ENCODE peak calls at places on chromosomes 5 and 9, in seven cellular contexts. One of them, this sample, is unnamed.

GRCh38 chr5:71974622-71975021 is 132.7 kb upstream of the MAP1B start:
- DNase-seq in K562: no peak
- DNase-seq in stomach: no peak
- DNase-seq in endothelial cell of umbilical vein: no peak
- DNase-seq in HCT116: no peak
- DNase-seq in transverse colon: no peak
- DNase-seq in sigmoid colon: no peak
- DNase-seq in this sample: no peak

GRCh38 chr5:72557576-72558336 is 50.5 kb upstream of the ZNF366 start:
- DNase-seq in K562: no peak
- DNase-seq in stomach: no peak
- DNase-seq in endothelial cell of umbilical vein: peak; percentile 77
- DNase-seq in HCT116: no peak
- DNase-seq in transverse colon: no peak
- DNase-seq in sigmoid colon: no peak
- DNase-seq in this sample: no peak

GRCh38 chr5:78006449-78006848 is 230.3 kb upstream of the TBCA start:
- DNase-seq in K562: no peak
- DNase-seq in stomach: no peak
- DNase-seq in endothelial cell of umbilical vein: no peak
- DNase-seq in HCT116: no peak
- DNase-seq in transverse colon: no peak
- DNase-seq in sigmoid colon: no peak
- DNase-seq in this sample: no peak

GRCh38 chr9:87740198-87740597 is 14.3 kb downstream of the CTSL start:
- DNase-seq in K562: no peak
- DNase-seq in stomach: no peak
- DNase-seq in endothelial cell of umbilical vein: no peak
- DNase-seq in HCT116: no peak
- DNase-seq in transverse colon: no peak
- DNase-seq in sigmoid colon: no peak
- DNase-seq in this sample: no peak

GRCh38 chr9:126569036-126569435 is 44.7 kb upstream of the LMX1B start:
- DNase-seq in K562: no peak
- DNase-seq in stomach: no peak
- DNase-seq in endothelial cell of umbilical vein: peak; percentile 66
- DNase-seq in HCT116: no peak
- DNase-seq in transverse colon: no peak
- DNase-seq in sigmoid colon: no peak
- DNase-seq in this sample: no peak

GRCh38 chr9:136587944-136588662 is 42.3 kb upstream of the NOTCH1 start:
- DNase-seq in K562: peak; percentile 75
- DNase-seq in stomach: no peak
- DNase-seq in endothelial cell of umbilical vein: peak; percentile 15
- DNase-seq in HCT116: no peak
- DNase-seq in transverse colon: no peak
- DNase-seq in sigmoid colon: no peak
- DNase-seq in this sample: no peak

GRCh38 chr9:113632776-113633590 is 169.5 kb downstream of the RGS3 start:
- DNase-seq in K562: no peak
- DNase-seq in stomach: no peak
- DNase-seq in endothelial cell of umbilical vein: no peak
- DNase-seq in HCT116: no peak
- DNase-seq in transverse colon: no peak
- DNase-seq in sigmoid colon: peak; percentile 36
- DNase-seq in this sample: peak; percentile 67

GRCh38 chr9:115063058-115063850 is 54.7 kb downstream of the TNC start:
- DNase-seq in K562: no peak
- DNase-seq in stomach: no peak
- DNase-seq in endothelial cell of umbilical vein: no peak
- DNase-seq in HCT116: no peak
- DNase-seq in transverse colon: no peak
- DNase-seq in sigmoid colon: no peak
- DNase-seq in this sample: no peak

GRCh38 chr5:148828461-148829247 is 2.2 kb downstream of the ADRB2 start:
- DNase-seq in K562: no peak
- DNase-seq in stomach: no peak
- DNase-seq in endothelial cell of umbilical vein: no peak
- DNase-seq in HCT116: no peak
- DNase-seq in transverse colon: no peak
- DNase-seq in sigmoid colon: no peak
- DNase-seq in this sample: no peak

GRCh38 chr5:148827723-148828122 is 1.3 kb downstream of the ADRB2 start:
- DNase-seq in K562: no peak
- DNase-seq in stomach: no peak
- DNase-seq in endothelial cell of umbilical vein: no peak
- DNase-seq in HCT116: no peak
- DNase-seq in transverse colon: no peak
- DNase-seq in sigmoid colon: no peak
- DNase-seq in this sample: no peak

GRCh38 chr5:148829248-148829594 is 2.8 kb downstream of the ADRB2 start:
- DNase-seq in K562: no peak
- DNase-seq in stomach: no peak
- DNase-seq in endothelial cell of umbilical vein: no peak
- DNase-seq in HCT116: no peak
- DNase-seq in transverse colon: no peak
- DNase-seq in sigmoid colon: no peak
- DNase-seq in this sample: no peak

GRCh38 chr5:148829734-148830133 is 3.3 kb downstream of the ADRB2 start:
- DNase-seq in K562: no peak
- DNase-seq in stomach: no peak
- DNase-seq in endothelial cell of umbilical vein: no peak
- DNase-seq in HCT116: no peak
- DNase-seq in transverse colon: no peak
- DNase-seq in sigmoid colon: no peak
- DNase-seq in this sample: no peak

DNA sequence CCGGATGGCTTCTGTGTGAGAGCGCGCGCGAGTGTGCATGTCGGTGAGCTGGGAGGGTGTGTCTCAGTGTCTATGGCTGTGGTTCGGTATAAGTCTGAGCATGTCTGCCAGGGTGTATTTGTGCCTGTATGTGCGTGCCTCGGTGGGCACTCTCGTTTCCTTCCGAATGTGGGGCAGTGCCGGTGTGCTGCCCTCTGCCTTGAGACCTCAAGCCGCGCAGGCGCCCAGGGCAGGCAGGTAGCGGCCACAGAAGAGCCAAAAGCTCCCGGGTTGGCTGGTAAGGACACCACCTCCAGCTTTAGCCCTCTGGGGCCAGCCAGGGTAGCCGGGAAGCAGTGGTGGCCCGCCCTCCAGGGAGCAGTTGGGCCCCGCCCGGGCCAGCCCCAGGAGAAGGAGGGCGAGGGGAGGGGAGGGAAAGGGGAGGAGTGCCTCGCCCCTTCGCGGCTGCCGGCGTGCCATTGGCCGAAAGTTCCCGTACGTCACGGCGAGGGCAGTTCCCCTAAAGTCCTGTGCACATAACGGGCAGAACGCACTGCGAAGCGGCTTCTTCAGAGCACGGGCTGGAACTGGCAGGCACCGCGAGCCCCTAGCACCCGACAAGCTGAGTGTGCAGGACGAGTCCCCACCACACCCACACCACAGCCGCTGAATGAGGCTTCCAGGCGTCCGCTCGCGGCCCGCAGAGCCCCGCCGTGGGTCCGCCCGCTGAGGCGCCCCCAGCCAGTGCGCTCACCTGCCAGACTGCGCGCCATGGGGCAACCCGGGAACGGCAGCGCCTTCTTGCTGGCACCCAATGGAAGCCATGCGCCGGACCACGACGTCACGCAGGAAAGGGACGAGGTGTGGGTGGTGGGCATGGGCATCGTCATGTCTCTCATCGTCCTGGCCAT is at the start of gene ADRB2:
- DNase-seq in K562: peak; percentile 94
- DNase-seq in stomach: peak; percentile 95
- DNase-seq in endothelial cell of umbilical vein: peak; percentile 94
- DNase-seq in HCT116: peak; percentile 74
- DNase-seq in transverse colon: peak; percentile 96
- DNase-seq in sigmoid colon: peak; percentile 97
- DNase-seq in this sample: peak; percentile 97
- TF ChIP-seq POLR2AphosphoS5 in K562: no peak
- TF ChIP-seq POLR2AphosphoS5 in stomach: peak; percentile 98
- TF ChIP-seq POLR2AphosphoS5 in endothelial cell of umbilical vein: peak; percentile 93
- TF ChIP-seq POLR2AphosphoS5 in HCT116: no peak
- TF ChIP-seq POLR2AphosphoS5 in transverse colon: peak; percentile 96
- TF ChIP-seq POLR2AphosphoS5 in sigmoid colon: peak; percentile 95
- TF ChIP-seq POLR2AphosphoS5 in this sample: peak; percentile 42

GRCh38 chr5:69454460-69455249 is 37.9 kb upstream of the OCLN start:
- DNase-seq in K562: no peak
- DNase-seq in stomach: peak; percentile 23
- DNase-seq in endothelial cell of umbilical vein: no peak
- DNase-seq in HCT116: no peak
- DNase-seq in transverse colon: peak; percentile 38
- DNase-seq in sigmoid colon: no peak
- DNase-seq in this sample: no peak
- TF ChIP-seq POLR2A in K562: no peak
- TF ChIP-seq POLR2A in stomach: no peak
- TF ChIP-seq POLR2A in endothelial cell of umbilical vein: no peak
- TF ChIP-seq POLR2A in HCT116: no peak
- TF ChIP-seq POLR2A in transverse colon: peak; percentile 54
- TF ChIP-seq POLR2A in sigmoid colon: no peak
- TF ChIP-seq POLR2A in this sample: no peak

GRCh38 chr9:98256632-98257218 is 1.3 kb upstream of the TBC1D2 start:
- DNase-seq in K562: peak; percentile 52
- DNase-seq in stomach: no peak
- DNase-seq in endothelial cell of umbilical vein: no peak
- DNase-seq in HCT116: no peak
- DNase-seq in transverse colon: no peak
- DNase-seq in sigmoid colon: no peak
- DNase-seq in this sample: no peak

GRCh38 chr9:98253563-98253962 is 1.9 kb downstream of the TBC1D2 start:
- DNase-seq in K562: no peak
- DNase-seq in stomach: no peak
- DNase-seq in endothelial cell of umbilical vein: no peak
- DNase-seq in HCT116: no peak
- DNase-seq in transverse colon: no peak
- DNase-seq in sigmoid colon: no peak
- DNase-seq in this sample: no peak

GRCh38 chr9:98254236-98255063 is 999 bp downstream of the TBC1D2 start:
- DNase-seq in K562: no peak
- DNase-seq in stomach: no peak
- DNase-seq in endothelial cell of umbilical vein: no peak
- DNase-seq in HCT116: no peak
- DNase-seq in transverse colon: no peak
- DNase-seq in sigmoid colon: no peak
- DNase-seq in this sample: no peak

GRCh38 chr9:98255064-98255577 is 328 bp downstream of the TBC1D2 start:
- DNase-seq in K562: no peak
- DNase-seq in stomach: peak; percentile 46
- DNase-seq in endothelial cell of umbilical vein: no peak
- DNase-seq in HCT116: no peak
- DNase-seq in transverse colon: peak; percentile 45
- DNase-seq in sigmoid colon: peak; percentile 67
- DNase-seq in this sample: peak; percentile 67

DNA sequence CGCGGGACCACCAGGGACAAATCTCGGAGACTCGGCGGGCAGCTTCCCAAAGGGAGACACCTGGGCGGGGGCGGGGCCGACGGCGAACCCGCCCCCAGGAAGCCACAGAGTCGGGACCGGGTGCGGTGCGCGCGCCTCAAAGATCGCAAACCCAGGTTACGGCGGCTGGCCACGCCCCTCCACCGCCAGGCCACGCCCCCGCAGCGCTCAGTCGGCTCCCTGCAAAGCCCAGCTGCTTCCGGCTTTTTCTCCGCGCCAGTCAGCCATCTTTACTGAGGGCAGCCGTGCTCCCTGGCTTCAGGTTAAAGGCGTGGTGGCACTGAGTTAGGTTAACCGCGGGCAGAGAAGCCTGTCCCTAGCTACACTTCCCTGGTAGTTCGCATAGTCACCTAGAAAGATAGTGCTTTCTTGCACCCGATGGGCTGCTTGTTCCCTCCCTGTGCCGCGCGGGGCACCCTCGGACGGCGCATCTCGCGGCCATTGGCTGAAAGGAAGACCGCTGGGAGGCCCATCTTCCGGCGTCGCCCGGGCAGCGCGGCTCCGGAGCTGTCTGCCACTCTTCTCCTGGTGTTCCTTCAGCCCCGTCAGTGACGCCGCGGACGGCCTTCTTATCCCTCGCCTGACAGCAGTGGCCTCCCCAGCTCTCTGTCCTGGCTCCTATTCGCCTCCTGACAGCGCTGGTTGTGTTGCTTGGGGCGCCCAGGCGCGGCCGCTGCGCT is at the start of gene TBC1D2:
- DNase-seq in K562: peak; percentile 97
- DNase-seq in stomach: peak; percentile 99
- DNase-seq in endothelial cell of umbilical vein: peak; percentile 94
- DNase-seq in HCT116: peak; percentile 89
- DNase-seq in transverse colon: peak; percentile 99
- DNase-seq in sigmoid colon: peak; percentile 97
- DNase-seq in this sample: peak; percentile 97
- TF ChIP-seq CTCF in K562: no peak
- TF ChIP-seq CTCF in stomach: no peak
- TF ChIP-seq CTCF in endothelial cell of umbilical vein: no peak
- TF ChIP-seq CTCF in HCT116: no peak
- TF ChIP-seq CTCF in transverse colon: peak; percentile 10
- TF ChIP-seq CTCF in sigmoid colon: no peak
- TF ChIP-seq CTCF in this sample: no peak

DNA sequence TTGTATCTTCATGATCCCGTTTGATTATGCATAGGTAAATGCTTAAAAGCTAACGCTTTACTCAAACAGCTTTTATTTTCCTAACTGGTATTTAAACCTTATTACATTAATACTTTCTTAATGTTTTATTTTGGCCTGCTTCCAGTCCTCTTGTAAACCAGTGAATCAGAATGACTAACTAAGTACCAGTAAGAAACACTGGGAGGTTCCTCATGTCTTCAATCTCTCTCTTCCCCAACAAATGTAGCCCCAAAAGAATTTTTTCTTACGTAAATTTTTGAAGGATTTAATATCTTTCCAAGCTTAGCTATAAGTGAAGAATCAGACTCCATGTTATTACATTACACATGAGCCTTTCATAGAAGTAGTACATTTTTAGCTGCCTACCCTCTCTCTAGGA is 420.5 kb downstream of the GABRG2 start:
- DNase-seq in K562: no peak
- DNase-seq in stomach: no peak
- DNase-seq in endothelial cell of umbilical vein: no peak
- DNase-seq in HCT116: no peak
- DNase-seq in transverse colon: no peak
- DNase-seq in sigmoid colon: no peak
- DNase-seq in this sample: no peak
- TF ChIP-seq POLR2AphosphoS5 in K562: no peak
- TF ChIP-seq POLR2AphosphoS5 in stomach: no peak
- TF ChIP-seq POLR2AphosphoS5 in endothelial cell of umbilical vein: no peak
- TF ChIP-seq POLR2AphosphoS5 in HCT116: no peak
- TF ChIP-seq POLR2AphosphoS5 in transverse colon: no peak
- TF ChIP-seq POLR2AphosphoS5 in sigmoid colon: no peak
- TF ChIP-seq POLR2AphosphoS5 in this sample: no peak

This sample was measured in suprapubic skin.